ENCODE peak calls at places on chromosomes 13 and 19, in eight cellular contexts. T, S, C, X, W, U, R and E are unnamed samples.

GRCh38 chr13:98975822-98976261 is 2.0 kb downstream of the DOCK9 start:
- DNase-seq in T (no peak), S (peak), C (no peak), X (no peak), W (peak), U (no peak), R (peak), E (no peak)

GRCh38 chr19:38733493-38734175 is 10.6 kb downstream of the CAPN12 start:
- DNase-seq in T (no peak), S (no peak), C (no peak), X (no peak), W (no peak), U (no peak), R (no peak), E (peak)

GRCh38 chr19:16654151-16654550 is 5.8 kb downstream of the SMIM7 start:
- DNase-seq in T (no peak), S (no peak), C (no peak), X (no peak), W (peak), U (no peak), R (no peak), E (peak)

GRCh38 chr19:30780032-30780431 is 407.8 kb downstream of the ZNF536 start:
- DNase-seq in T (no peak), S (no peak), C (no peak), X (no peak), W (no peak), U (no peak), R (no peak), E (no peak)

GRCh38 chr19:48480151-48480475 is 10.9 kb downstream of the CYTH2 start:
- DNase-seq in T (no peak), S (peak), C (no peak), X (no peak), W (peak), U (no peak), R (peak), E (no peak)

GRCh38 chr13:21256351-21256761 is 79.9 kb downstream of the MRPL57 start:
- DNase-seq in T (no peak), S (no peak), C (no peak), X (no peak), W (no peak), U (no peak), R (no peak), E (no peak)

GRCh38 chr13:113596321-113597200 is 12.0 kb downstream of the TFDP1 start:
- DNase-seq in T (no peak), S (no peak), C (no peak), X (no peak), W (no peak), U (no peak), R (no peak), E (peak)

GRCh38 chr19:41323430-41324125 is 13.6 kb downstream of the CCDC97 start:
- DNase-seq in T (no peak), S (peak), C (no peak), X (peak), W (peak), U (peak), R (peak), E (peak)

GRCh38 chr13:108268713-108269112 is 805 bp upstream of the TNFSF13B start:
- DNase-seq in T (peak), S (no peak), C (no peak), X (no peak), W (no peak), U (no peak), R (no peak), E (no peak)

GRCh38 chr19:51607077-51607476 is 23.1 kb downstream of the SIGLEC5 start:
- DNase-seq in T (peak), S (no peak), C (peak), X (no peak), W (no peak), U (no peak), R (no peak), E (no peak)

GRCh38 chr19:11261902-11262839 is at the start of gene DOCK6:
- DNase-seq in T (peak), S (no peak), C (peak), X (peak), W (no peak), U (peak), R (peak), E (peak)

GRCh38 chr13:47518530-47518929 is 482.5 kb downstream of the SUCLA2 start:
- DNase-seq in T (no peak), S (no peak), C (no peak), X (no peak), W (no peak), U (no peak), R (no peak), E (no peak)

GRCh38 chr19:47100290-47100689 is 13.3 kb downstream of the ZC3H4 start:
- DNase-seq in T (no peak), S (no peak), C (no peak), X (no peak), W (no peak), U (no peak), R (no peak), E (no peak)

GRCh38 chr19:18856385-18857126 is 24.8 kb downstream of the UPF1 start:
- DNase-seq in T (no peak), S (no peak), C (no peak), X (no peak), W (peak), U (no peak), R (no peak), E (no peak)
- TF ChIP-seq CTCF in T (peak), S (peak), C (peak), X (no peak), W (peak), U (no peak), R (no peak), E (peak)

DNA sequence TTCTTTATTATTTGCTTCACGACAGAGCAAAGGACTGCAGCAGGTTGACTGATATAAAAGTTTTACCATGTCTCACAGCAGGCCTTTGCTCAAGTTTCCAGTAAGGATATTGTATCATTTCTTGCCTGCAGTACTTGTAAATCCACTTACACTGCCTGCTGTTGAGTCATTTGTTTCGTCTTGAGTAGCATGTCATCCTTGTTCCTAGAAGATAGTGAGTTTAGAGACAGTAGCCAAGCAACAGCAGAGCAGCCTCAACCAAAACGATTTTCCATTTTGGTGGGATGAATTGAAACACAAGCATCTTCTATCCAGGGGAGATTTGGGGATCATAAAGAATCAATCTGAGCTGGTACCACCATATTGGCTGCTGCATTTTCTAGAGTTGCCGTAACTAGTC is 24.0 kb upstream of the ALOX5AP start:
- DNase-seq in T (no peak), S (peak), C (no peak), X (no peak), W (peak), U (no peak), R (no peak), E (no peak)
- TF ChIP-seq CTCF in T (no peak), S (no peak), C (no peak), X (no peak), W (no peak), U (no peak), R (no peak), E (no peak)

GRCh38 chr13:94416454-94417080 is 62.9 kb downstream of the DCT start:
- DNase-seq in T (peak), S (no peak), C (no peak), X (no peak), W (peak), U (no peak), R (peak), E (peak)
- TF ChIP-seq CTCF in T (peak), S (peak), C (no peak), X (no peak), W (peak), U (no peak), R (no peak), E (peak)

GRCh38 chr19:18074192-18074591 is 12.5 kb downstream of the IL12RB1 start:
- DNase-seq in T (no peak), S (no peak), C (no peak), X (no peak), W (no peak), U (no peak), R (no peak), E (no peak)
- TF ChIP-seq CTCF in T (no peak), S (no peak), C (no peak), X (no peak), W (no peak), U (peak), R (no peak), E (peak)

GRCh38 chr13:25447396-25447795 is 75.6 kb downstream of the ATP8A2 start:
- DNase-seq in T (no peak), S (no peak), C (no peak), X (no peak), W (no peak), U (no peak), R (no peak), E (no peak)
- TF ChIP-seq CTCF in T (no peak), S (no peak), C (no peak), X (no peak), W (no peak), U (no peak), R (no peak), E (peak)

DNA sequence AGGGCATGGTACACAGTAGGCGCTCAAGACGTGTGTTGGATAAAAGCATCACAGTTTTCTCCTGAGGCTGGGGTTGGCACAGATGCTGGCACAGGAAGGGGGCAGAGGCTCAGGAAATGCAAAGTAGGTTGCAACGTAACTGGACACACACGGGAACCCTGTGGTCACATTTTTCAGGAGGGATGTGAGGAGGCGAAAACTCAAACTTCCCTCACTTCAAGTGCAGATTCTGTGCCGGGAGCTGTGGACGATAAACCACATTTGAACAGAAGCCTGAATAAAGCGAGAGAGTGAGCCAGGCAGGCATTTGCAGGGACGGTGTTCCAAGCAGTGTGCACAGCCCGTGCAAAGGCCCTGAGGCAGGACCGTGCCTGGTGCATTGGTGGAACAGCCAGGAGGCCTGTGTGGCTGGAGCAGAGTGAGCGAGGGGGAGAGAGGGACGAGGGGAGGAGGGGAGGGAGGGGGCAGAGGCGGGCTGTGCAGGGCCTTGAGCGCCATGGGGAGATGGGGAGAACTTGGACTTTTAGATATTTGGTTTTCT is 40.3 kb downstream of the NFIC start:
- DNase-seq in T (no peak), S (no peak), C (no peak), X (no peak), W (no peak), U (no peak), R (no peak), E (no peak)
- TF ChIP-seq CTCF in T (no peak), S (no peak), C (no peak), X (no peak), W (no peak), U (no peak), R (no peak), E (no peak)

GRCh38 chr13:80039000-80039399 is 301.9 kb downstream of the SPRY2 start:
- DNase-seq in T (peak), S (no peak), C (no peak), X (no peak), W (no peak), U (no peak), R (no peak), E (no peak)

GRCh38 chr13:80035096-80035495 is 305.8 kb downstream of the SPRY2 start:
- DNase-seq in T (no peak), S (no peak), C (no peak), X (no peak), W (no peak), U (no peak), R (no peak), E (no peak)

GRCh38 chr13:80038371-80038770 is 302.6 kb downstream of the SPRY2 start:
- DNase-seq in T (no peak), S (peak), C (no peak), X (no peak), W (no peak), U (no peak), R (no peak), E (no peak)

GRCh38 chr13:80037505-80037888 is 303.4 kb downstream of the SPRY2 start:
- DNase-seq in T (peak), S (peak), C (no peak), X (no peak), W (peak), U (no peak), R (no peak), E (no peak)

GRCh38 chr13:80036845-80037504 is 304.0 kb downstream of the SPRY2 start:
- DNase-seq in T (peak), S (no peak), C (no peak), X (no peak), W (no peak), U (no peak), R (no peak), E (no peak)
- TF ChIP-seq CTCF in T (no peak), S (no peak), C (no peak), X (no peak), W (no peak), U (no peak), R (no peak), E (no peak)

DNA sequence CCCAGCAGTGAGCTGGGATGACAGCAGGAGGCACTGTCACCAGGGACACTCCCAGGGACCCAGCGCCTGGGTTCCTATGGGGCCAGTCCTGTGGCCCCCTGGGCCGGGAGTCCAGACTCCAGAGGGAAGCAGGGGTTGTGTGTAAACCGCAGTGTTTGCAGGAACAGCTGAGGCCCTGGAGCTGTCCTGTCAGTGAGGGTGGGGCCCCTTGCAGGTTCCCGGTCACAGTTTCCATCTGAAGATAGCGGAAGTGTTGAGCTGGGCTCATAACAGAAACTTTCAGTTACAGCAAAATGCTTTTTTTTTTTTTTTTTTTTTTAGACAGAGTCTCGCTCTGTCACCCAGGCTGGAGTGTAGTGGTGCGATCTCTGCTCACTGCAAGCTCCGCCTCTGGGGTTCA is 17.7 kb upstream of the CSNK1G2 start:
- DNase-seq in T (peak), S (no peak), C (peak), X (no peak), W (no peak), U (no peak), R (peak), E (no peak)
- TF ChIP-seq CTCF in T (peak), S (no peak), C (no peak), X (no peak), W (no peak), U (no peak), R (no peak), E (no peak)

GRCh38 chr13:30615851-30616311 is 1.8 kb upstream of the USPL1 start:
- DNase-seq in T (peak), S (peak), C (no peak), X (no peak), W (peak), U (no peak), R (no peak), E (no peak)

GRCh38 chr13:30618938-30619289 is 1.2 kb downstream of the USPL1 start:
- DNase-seq in T (no peak), S (peak), C (no peak), X (no peak), W (no peak), U (no peak), R (no peak), E (no peak)

GRCh38 chr13:30616927-30617314 is 799 bp upstream of the USPL1 start:
- DNase-seq in T (peak), S (peak), C (peak), X (no peak), W (peak), U (peak), R (peak), E (no peak)

GRCh38 chr13:30618186-30618937 is 642 bp downstream of the USPL1 start:
- DNase-seq in T (peak), S (no peak), C (no peak), X (peak), W (no peak), U (peak), R (peak), E (no peak)

DNA sequence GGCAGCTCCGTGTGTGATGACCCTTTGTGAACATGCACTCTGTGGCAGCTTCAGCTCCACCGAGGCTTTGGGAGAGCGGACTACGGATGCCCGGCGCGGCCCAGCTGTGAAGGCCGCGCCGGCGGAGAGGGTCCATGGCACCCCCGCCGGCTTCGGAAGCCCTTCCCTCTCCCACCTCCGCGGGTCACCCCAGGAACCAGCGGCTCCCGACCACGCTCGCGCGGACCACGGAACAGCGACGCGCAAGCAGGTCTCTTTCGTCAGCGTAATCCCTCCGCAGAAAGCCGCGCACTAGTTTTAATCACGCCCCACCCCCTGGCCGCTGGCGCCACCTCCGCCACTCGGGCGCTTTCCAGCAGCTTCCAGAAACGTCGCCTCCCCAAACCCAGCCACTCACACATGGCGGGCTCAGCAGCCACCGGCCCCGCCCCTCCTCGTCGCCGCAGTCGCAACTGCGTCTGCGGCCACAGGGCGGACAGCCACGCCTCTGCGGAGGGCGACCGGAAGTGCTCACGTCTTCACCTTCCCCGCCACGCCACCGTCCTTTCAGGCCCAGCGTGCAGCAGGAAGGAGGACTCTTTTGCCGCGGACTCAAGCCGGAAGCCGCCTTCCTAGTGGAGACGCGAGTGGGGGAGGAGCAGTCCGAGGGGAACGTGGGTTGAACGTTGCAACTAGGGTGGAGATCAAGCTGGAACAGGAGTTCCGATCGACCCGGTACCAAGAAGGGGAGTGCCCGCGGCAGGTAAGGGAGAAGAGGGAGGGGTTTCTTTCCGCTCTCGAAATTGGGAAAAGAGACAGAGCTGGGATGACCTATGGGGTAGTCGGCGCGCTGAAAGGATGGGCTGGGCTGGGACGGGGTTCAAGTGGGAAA is at the start of gene USPL1:
- DNase-seq in T (peak), S (peak), C (peak), X (peak), W (peak), U (peak), R (peak), E (peak)
- TF ChIP-seq CTCF in T (no peak), S (no peak), C (no peak), X (peak), W (no peak), U (no peak), R (peak), E (no peak)

DNA sequence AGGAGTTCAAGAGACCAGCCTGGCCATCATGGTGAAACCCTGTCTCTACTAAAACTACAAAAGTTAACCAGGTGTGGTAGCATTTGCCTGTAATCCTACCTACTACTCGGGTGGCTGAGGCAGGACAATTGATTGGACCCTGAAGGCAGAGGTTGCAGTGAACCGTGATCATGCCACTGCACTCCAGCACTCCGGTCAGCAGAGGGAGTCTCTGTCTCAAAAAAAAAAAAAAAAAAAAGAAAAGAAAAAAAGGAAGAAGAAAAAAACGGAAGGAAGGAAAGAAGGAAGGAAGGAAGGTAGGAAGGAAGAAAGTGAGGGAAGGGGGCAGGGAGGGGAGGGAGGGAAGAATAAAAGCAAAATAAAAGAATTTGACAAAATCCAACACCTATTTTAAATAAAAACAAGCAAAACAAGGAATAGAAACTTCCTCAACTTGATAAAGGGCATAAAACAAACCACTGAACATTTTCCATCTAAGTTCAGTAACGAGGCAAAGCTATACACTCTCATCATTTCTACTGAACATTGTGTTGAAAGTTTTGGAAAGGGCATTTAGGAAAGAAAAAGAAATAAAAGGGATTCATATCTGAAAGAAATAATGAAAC is 411.6 kb upstream of the SLITRK5 start:
- DNase-seq in T (no peak), S (no peak), C (no peak), X (no peak), W (peak), U (no peak), R (peak), E (peak)
- TF ChIP-seq CTCF in T (no peak), S (peak), C (peak), X (no peak), W (no peak), U (no peak), R (no peak), E (peak)